ENCODE peak calls at places on chromosome 1, in ten cellular contexts. E, Z, Y, M, N, L, B, D, V and F are unnamed samples.
A peak's percentile ranks its signal among the peaks of the same experiment; 100 is the strongest.

GRCh38 chr1:51565009-51565408 is 45.9 kb upstream of the EPS15 start:
- DNase-seq in B (no peak), N (no peak), E (no peak), D (no peak), Y (no peak), L (no peak), M (no peak), Z (no peak), V (no peak), F (no peak)

GRCh38 chr1:237760981-237761380 is 129.7 kb downstream of the ZP4 start:
- DNase-seq in M (no peak), E (no peak), L (no peak), N (no peak), Z (no peak), D (no peak), Y (no peak), B (no peak), V (no peak), F (no peak)

GRCh38 chr1:110185181-110185580 is 24.9 kb upstream of the KCNC4 start:
- DNase-seq in M (no peak), B (no peak), E (no peak), L (no peak), V (no peak), D (no peak), Z (no peak), Y (no peak), N (no peak), F (no peak)

GRCh38 chr1:157968951-157969350 is 24.5 kb upstream of the KIRREL1 start:
- DNase-seq in E (peak; percentile 87), D (no peak), Y (no peak), L (no peak), N (peak; percentile 37), B (peak; percentile 93), V (no peak), Z (peak; percentile 50), M (peak; percentile 73), F (peak; percentile 89)

GRCh38 chr1:84353665-84354064 is 44.6 kb upstream of the DNASE2B start:
- DNase-seq in Z (peak; percentile 55), D (no peak), E (no peak), L (no peak), V (no peak), Y (no peak), B (peak; percentile 58), N (no peak), M (peak; percentile 30), F (peak; percentile 13)

GRCh38 chr1:98110674-98111073 is 189.8 kb upstream of the DPYD start:
- DNase-seq in L (no peak), D (no peak), V (no peak), E (no peak), N (peak; percentile 33), Z (no peak), Y (no peak), M (no peak), B (peak; percentile 29), F (peak; percentile 18)

GRCh38 chr1:45574105-45574626 is 9.7 kb upstream of the NASP start:
- DNase-seq in B (no peak), V (no peak), Y (no peak), N (no peak), E (no peak), D (no peak), L (no peak), Z (no peak), M (no peak), F (no peak)

GRCh38 chr1:202571719-202572339 is 138.4 kb downstream of the SYT2 start:
- DNase-seq in V (no peak), M (peak; percentile 69), E (no peak), L (no peak), Y (no peak), B (peak; percentile 76), Z (peak; percentile 57), D (no peak), N (peak; percentile 42), F (peak; percentile 71)

GRCh38 chr1:22341791-22342605 is 109.7 kb upstream of the ZBTB40 start:
- DNase-seq in B (peak; percentile 36), V (peak; percentile 89), M (peak; percentile 38), Z (peak; percentile 61), E (no peak), D (peak; percentile 17), N (no peak), Y (peak; percentile 80), L (no peak), F (no peak)

GRCh38 chr1:93801471-93801870 is 77.5 kb downstream of the DNTTIP2 start:
- DNase-seq in V (no peak), Z (peak; percentile 95), B (no peak), N (peak; percentile 34), Y (no peak), M (no peak), E (no peak), L (no peak), D (no peak), F (no peak)

GRCh38 chr1:223486366-223486765 is 93.2 kb downstream of the CCDC185 start:
- DNase-seq in Y (no peak), D (no peak), N (no peak), B (no peak), M (no peak), E (no peak), Z (no peak), L (no peak), V (no peak), F (no peak)

GRCh38 chr1:166197597-166197996 is 30.8 kb upstream of the FAM78B start:
- DNase-seq in D (no peak), Y (no peak), Z (no peak), M (no peak), E (no peak), B (no peak), V (no peak), N (no peak), L (peak; percentile 27), F (no peak)

GRCh38 chr1:56644941-56645662 is at the start of gene PRKAA2:
- DNase-seq in Y (peak; percentile 38), Z (no peak), N (peak; percentile 42), B (no peak), L (peak; percentile 52), M (peak; percentile 29), D (peak; percentile 45), E (no peak), V (peak; percentile 80), F (peak; percentile 13)

GRCh38 chr1:203686091-203686632 is 59.5 kb downstream of the ATP2B4 start:
- DNase-seq in V (no peak), M (no peak), L (no peak), E (no peak), Z (peak; percentile 73), Y (no peak), N (peak; percentile 14), D (no peak), B (no peak), F (no peak)

GRCh38 chr1:30823627-30823968 is 66.0 kb upstream of the LAPTM5 start:
- DNase-seq in B (no peak), V (no peak), Y (no peak), Z (no peak), D (no peak), L (no peak), E (no peak), M (no peak), N (no peak), F (no peak)
- H3K4me3 ChIP-seq in B (no peak overlapping the region), V (peak overlapping the region; percentile 57), Y (peak overlapping the region; percentile 48), Z (peak overlapping the region; percentile 26), D (no peak overlapping the region), L (no peak overlapping the region), E (peak overlapping the region; percentile 9), M (no peak overlapping the region), N (peak overlapping the region; percentile 40), F (no peak overlapping the region)

DNA sequence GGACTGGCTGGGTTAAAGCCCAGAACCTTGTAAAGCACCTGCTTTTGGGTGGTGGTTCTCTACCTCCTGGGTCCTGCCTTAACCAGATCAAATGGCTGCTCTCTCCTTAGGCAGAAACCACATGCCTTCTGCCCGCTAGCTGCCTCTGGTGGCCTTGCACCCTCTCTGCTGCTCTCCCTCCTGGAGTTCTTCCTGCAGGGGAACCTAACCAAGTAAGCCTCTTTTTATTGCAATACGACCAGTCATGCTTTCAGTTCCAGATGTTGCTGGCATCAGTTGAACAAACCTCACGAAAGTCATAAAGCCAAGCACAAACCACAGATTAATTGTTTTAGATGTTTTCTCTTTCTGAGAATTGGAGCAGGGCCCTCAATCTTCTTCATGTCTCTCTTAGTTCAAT is 118.9 kb downstream of the GDAP2 start:
- DNase-seq in Y (no peak), L (no peak), N (no peak), M (no peak), E (no peak), D (no peak), B (no peak), V (no peak), Z (peak; percentile 68), F (no peak)
- TF ChIP-seq CTCF in Y (no peak), L (no peak), N (no peak), M (no peak), E (no peak), D (no peak), B (no peak), V (no peak), Z (peak; percentile 25), F (no peak)

GRCh38 chr1:50420283-50420682 is 3.0 kb downstream of the DMRTA2 start:
- DNase-seq in B (no peak), Y (no peak), L (no peak), N (no peak), M (no peak), V (no peak), Z (no peak), E (no peak), D (no peak), F (no peak)
- H3K4me3 ChIP-seq in B (no peak overlapping the region), Y (no peak overlapping the region), L (no peak overlapping the region), N (no peak overlapping the region), M (no peak overlapping the region), V (no peak overlapping the region), Z (no peak overlapping the region), E (no peak overlapping the region), D (no peak overlapping the region), F (no peak overlapping the region)

GRCh38 chr1:171716620-171717019 is 25.2 kb downstream of the VAMP4 start:
- DNase-seq in D (no peak), V (no peak), B (peak; percentile 36), Y (no peak), M (peak; percentile 22), L (no peak), N (no peak), E (peak; percentile 7), Z (peak; percentile 24), F (peak; percentile 37)

GRCh38 chr1:171718848-171719247 is 23.0 kb downstream of the VAMP4 start:
- DNase-seq in D (no peak), L (no peak), E (no peak), N (no peak), Z (no peak), V (no peak), M (no peak), Y (no peak), B (no peak), F (no peak)

GRCh38 chr1:171718216-171718615 is 23.6 kb downstream of the VAMP4 start:
- DNase-seq in E (peak; percentile 14), L (no peak), V (no peak), D (no peak), Z (no peak), Y (no peak), M (no peak), N (no peak), B (no peak), F (peak; percentile 44)

GRCh38 chr1:171717080-171717479 is 24.8 kb downstream of the VAMP4 start:
- DNase-seq in Z (no peak), D (no peak), Y (no peak), V (no peak), N (no peak), E (no peak), B (no peak), M (no peak), L (no peak), F (no peak)

DNA sequence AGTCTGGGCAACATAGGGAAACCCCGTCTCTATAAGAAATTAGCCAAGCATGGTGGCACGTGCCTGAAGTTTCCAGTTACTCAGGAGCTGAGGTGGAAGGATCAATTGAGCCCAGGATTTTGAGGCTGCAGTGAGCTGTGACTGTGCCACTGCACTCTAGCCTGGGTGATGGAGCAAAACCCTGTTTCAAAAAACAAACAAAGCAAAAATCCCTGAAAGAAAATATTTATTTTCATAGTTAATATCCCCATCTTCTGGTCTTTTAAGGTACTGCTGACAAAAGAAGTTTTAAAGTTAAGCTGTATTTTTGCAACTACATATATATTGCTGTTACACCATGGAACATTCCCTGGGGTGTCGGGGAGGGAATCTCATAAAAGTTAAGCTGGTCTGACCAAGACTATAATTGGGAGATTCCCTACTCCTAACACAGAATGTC is 26.0 kb downstream of the VAMP4 start:
- DNase-seq in N (peak; percentile 7), Y (no peak), M (peak; percentile 63), Z (peak; percentile 43), E (no peak), V (no peak), D (no peak), L (no peak), B (peak; percentile 39), F (peak; percentile 55)
- TF ChIP-seq CTCF in N (peak; percentile 63), Y (peak; percentile 19), M (peak; percentile 63), Z (peak; percentile 50), E (peak; percentile 40), V (no peak), D (peak; percentile 49), L (no peak), B (peak; percentile 39), F (peak; percentile 39)